ENCODE peak calls at places on chromosome 14, in five cellular contexts. M is frontal cortex; K is stimulated activated CD4-positive, alpha-beta T cell treated with anti-CD3 and anti-CD28 coated beads, TNF-alpha, amount 100 ng/mL, for 4 hours; D is ELR; O is fibroblast of villous mesenchyme. A is an unnamed sample.

GRCh38 chr14:86915416-86915815 is 1077.6 kb downstream of the GALC start:
- DNase-seq in M (no peak), K (no peak), D (no peak), O (no peak), A (no peak)

GRCh38 chr14:52244328-52244727 is 23.2 kb upstream of the PTGDR start:
- DNase-seq in M (no peak), K (no peak), D (no peak), O (no peak), A (no peak)

GRCh38 chr14:91897121-91897701 is 29.9 kb upstream of the TC2N start:
- DNase-seq in M (no peak), K (no peak), D (no peak), O (peak; percentile 72), A (no peak)

GRCh38 chr14:22539831-22540230 is 49.2 kb downstream of the DAD1 start:
- DNase-seq in M (no peak), K (no peak), D (no peak), O (no peak), A (no peak)

GRCh38 chr14:58746261-58746660 is 108.5 kb downstream of the DACT1 start:
- DNase-seq in M (no peak), K (no peak), D (peak; percentile 90), O (peak; percentile 84), A (no peak)

GRCh38 chr14:104229621-104230041 is 91.2 kb downstream of the KIF26A start:
- DNase-seq in M (no peak), K (no peak), D (no peak), O (no peak), A (no peak)

GRCh38 chr14:32224731-32225377 is 21.8 kb upstream of the RNU6-8 start:
- DNase-seq in M (no peak), K (no peak), D (peak; percentile 68), O (peak; percentile 80), A (no peak)

GRCh38 chr14:32129124-32129523 is 52.0 kb downstream of the ARHGAP5 start:
- DNase-seq in M (no peak), K (no peak), D (peak; percentile 55), O (peak; percentile 39), A (no peak)

GRCh38 chr14:73344304-73344703 is 107.0 kb downstream of the PAPLN start:
- DNase-seq in M (no peak), K (no peak), D (no peak), O (no peak), A (no peak)

GRCh38 chr14:48398675-48399282 is 723.4 kb upstream of the MDGA2 start:
- DNase-seq in M (no peak), K (no peak), D (peak; percentile 27), O (peak; percentile 54), A (no peak)

GRCh38 chr14:24883571-24883970 is 166.4 kb downstream of the STXBP6 start:
- DNase-seq in M (no peak), K (no peak), D (no peak), O (no peak), A (no peak)

GRCh38 chr14:91138511-91139359 is 24.9 kb downstream of the DGLUCY start:
- DNase-seq in M (no peak), K (no peak), D (peak; percentile 54), O (peak; percentile 36), A (peak; percentile 18)

GRCh38 chr14:63677891-63678379 is 36.3 kb upstream of the WDR89 start:
- DNase-seq in M (no peak), K (no peak), D (peak; percentile 84), O (peak; percentile 95), A (no peak)

GRCh38 chr14:52080817-52081755 is 12.2 kb upstream of the NID2 start:
- DNase-seq in M (no peak), K (no peak), D (peak; percentile 96), O (peak; percentile 96), A (no peak)

GRCh38 chr14:74018029-74018703 is 922 bp downstream of the ENTPD5 start:
- DNase-seq in M (no peak), K (no peak), D (peak; percentile 80), O (peak; percentile 70), A (no peak)

GRCh38 chr14:91418387-91419043 is 895 bp upstream of the CCDC88C start:
- DNase-seq in M (peak; percentile 48), K (peak; percentile 74), D (peak; percentile 57), O (peak; percentile 38), A (peak; percentile 82)

GRCh38 chr14:102927346-102927877 is 4.9 kb downstream of the AMN start:
- DNase-seq in M (no peak), K (no peak), D (no peak), O (no peak), A (no peak)

GRCh38 chr14:87109271-87109670 is 883.7 kb downstream of the GALC start:
- DNase-seq in M (no peak), K (no peak), D (no peak), O (no peak), A (no peak)

GRCh38 chr14:76662580-76662979 is 98.7 kb upstream of the VASH1 start:
- DNase-seq in M (no peak), K (no peak), D (no peak), O (no peak), A (no peak)

GRCh38 chr14:104572024-104572623 is 7.4 kb upstream of the C14orf180 start:
- DNase-seq in M (no peak), K (no peak), D (no peak), O (no peak), A (no peak)

GRCh38 chr14:71583705-71584104 is 348.5 kb upstream of the RGS6 start:
- DNase-seq in M (no peak), K (no peak), D (no peak), O (no peak), A (no peak)

GRCh38 chr14:70670992-70671651 is 29.4 kb downstream of the TTC9 start:
- DNase-seq in M (no peak), K (no peak), D (no peak), O (no peak), A (no peak)

GRCh38 chr14:52801014-52801708 is 9.8 kb upstream of the GNPNAT1 start:
- DNase-seq in M (no peak), K (no peak), D (peak; percentile 94), O (peak; percentile 55), A (no peak)

GRCh38 chr14:42469637-42470426 is 863.2 kb downstream of the LRFN5 start:
- DNase-seq in M (no peak), K (no peak), D (peak; percentile 76), O (no peak), A (no peak)

GRCh38 chr14:40417777-40418401 is 985.7 kb upstream of the FBXO33 start:
- DNase-seq in M (no peak), K (no peak), D (peak; percentile 0), O (no peak), A (no peak)

GRCh38 chr14:61438860-61439765 is 117.7 kb downstream of the PRKCH start:
- DNase-seq in M (no peak), K (no peak), D (peak; percentile 8), O (peak; percentile 56), A (peak; percentile 38)

GRCh38 chr14:88986146-88986841 is 161.8 kb downstream of the TTC8 start:
- DNase-seq in M (no peak), K (no peak), D (peak; percentile 84), O (peak; percentile 82), A (no peak)

GRCh38 chr14:65387628-65388027 is 24.9 kb upstream of the FUT8 start:
- DNase-seq in M (no peak), K (no peak), D (no peak), O (no peak), A (no peak)

GRCh38 chr14:36268957-36269734 is 51.3 kb downstream of the MBIP start:
- DNase-seq in M (no peak), K (no peak), D (no peak), O (no peak), A (no peak)

GRCh38 chr14:23364164-23364571 is 804 bp downstream of the EFS start:
- DNase-seq in M (peak; percentile 81), K (no peak), D (no peak), O (peak; percentile 19), A (no peak)